ENCODE peak calls at places on chromosomes 11 and 22, in four cellular contexts. B, T, C and L are unnamed samples.

GRCh38 chr11:94046796-94047195 is 25.6 kb downstream of the HEPHL1 start:
- DNase-seq in B (no peak), T (no peak), C (no peak), L (no peak)

GRCh38 chr22:45082795-45083194 is 73.0 kb upstream of the PHF21B start:
- DNase-seq in B (peak; percentile 81), T (peak; percentile 50), C (peak; percentile 78), L (no peak)

GRCh38 chr11:128052912-128053641 is 534.3 kb downstream of the ETS1 start:
- DNase-seq in B (no peak), T (no peak), C (no peak), L (peak; percentile 77)

GRCh38 chr11:132024587-132025295 is 654.3 kb downstream of the NTM start:
- DNase-seq in B (no peak), T (peak; percentile 33), C (no peak), L (peak; percentile 89)

GRCh38 chr11:1853376-1854131 is 670 bp downstream of the LSP1 start:
- DNase-seq in B (no peak), T (no peak), C (no peak), L (no peak)

GRCh38 chr11:27055065-27055682 is 14.6 kb downstream of the BBOX1 start:
- DNase-seq in B (no peak), T (peak; percentile 52), C (no peak), L (peak; percentile 37)

GRCh38 chr11:102138677-102139076 is 28.4 kb downstream of the YAP1 start:
- DNase-seq in B (no peak), T (no peak), C (no peak), L (peak; percentile 92)

GRCh38 chr11:87740513-87740912 is 434.7 kb downstream of the RAB38 start:
- DNase-seq in B (no peak), T (no peak), C (no peak), L (no peak)

GRCh38 chr11:17743026-17743807 is 8.6 kb downstream of the KCNC1 start:
- DNase-seq in B (no peak), T (no peak), C (no peak), L (no peak)

GRCh38 chr22:50190182-50190951 is 4.7 kb downstream of the TRABD start:
- DNase-seq in B (peak; percentile 82), T (peak; percentile 75), C (peak; percentile 84), L (no peak)

GRCh38 chr22:49027122-49027670 is 800.5 kb downstream of the BRD1 start:
- DNase-seq in B (no peak), T (no peak), C (no peak), L (no peak)

GRCh38 chr11:12215192-12215591 is 104.8 kb downstream of the MICAL2 start:
- DNase-seq in B (no peak), T (peak; percentile 71), C (no peak), L (no peak)

GRCh38 chr11:27290261-27290660 is 72.8 kb downstream of the CCDC34 start:
- DNase-seq in B (no peak), T (no peak), C (no peak), L (no peak)

GRCh38 chr22:48753381-48753730 is 1074.3 kb downstream of the BRD1 start:
- DNase-seq in B (no peak), T (no peak), C (no peak), L (no peak)

GRCh38 chr11:82791779-82792178 is 58.1 kb upstream of the FAM181B start:
- DNase-seq in B (no peak), T (peak; percentile 54), C (no peak), L (no peak)

GRCh38 chr11:75100314-75100713 is 3.6 kb upstream of the OR2AT4 start:
- DNase-seq in B (no peak), T (peak; percentile 6), C (no peak), L (peak; percentile 81)

GRCh38 chr11:13149991-13150390 is 127.6 kb upstream of the BMAL1 start:
- DNase-seq in B (no peak), T (no peak), C (no peak), L (no peak)

GRCh38 chr11:90414221-90414620 is 191.4 kb upstream of the CHORDC1 start:
- DNase-seq in B (no peak), T (no peak), C (no peak), L (no peak)

GRCh38 chr11:16154715-16155396 is 201.5 kb downstream of the SOX6 start:
- DNase-seq in B (no peak), T (peak; percentile 63), C (no peak), L (no peak)

GRCh38 chr11:103623933-103624332 is 412.5 kb upstream of the DDI1 start:
- DNase-seq in B (no peak), T (no peak), C (no peak), L (no peak)

GRCh38 chr11:103625624-103625965 is 410.8 kb upstream of the DDI1 start:
- DNase-seq in B (no peak), T (no peak), C (no peak), L (no peak)

GRCh38 chr11:103624708-103625623 is 411.5 kb upstream of the DDI1 start:
- DNase-seq in B (no peak), T (peak; percentile 93), C (no peak), L (peak; percentile 98)

GRCh38 chr11:103631841-103632240 is 404.6 kb upstream of the DDI1 start:
- DNase-seq in B (no peak), T (no peak), C (no peak), L (no peak)

GRCh38 chr11:103628121-103628520 is 408.3 kb upstream of the DDI1 start:
- DNase-seq in B (no peak), T (no peak), C (no peak), L (no peak)
- H4K5ac ChIP-seq in B (no peak overlapping the region), T (no peak overlapping the region), C (no peak overlapping the region), L (peak overlapping the region; percentile 67)

GRCh38 chr11:10208045-10208674 is 85.9 kb downstream of the SBF2 start:
- DNase-seq in B (no peak), T (peak; percentile 58), C (no peak), L (peak; percentile 64)
- H4K5ac ChIP-seq in B (no peak overlapping the region), T (no peak overlapping the region), C (no peak overlapping the region), L (peak overlapping the region; percentile 40)

GRCh38 chr22:40720538-40721256 is 41.4 kb downstream of the MCHR1 start:
- DNase-seq in B (no peak), T (no peak), C (no peak), L (peak; percentile 49)
- H4K5ac ChIP-seq in B (no peak overlapping the region), T (no peak overlapping the region), C (no peak overlapping the region), L (peak overlapping the region; percentile 41)

GRCh38 chr22:24590596-24591173 is 2.2 kb downstream of the LRRC75B start:
- DNase-seq in B (no peak), T (no peak), C (no peak), L (no peak)
- H4K5ac ChIP-seq in B (peak overlapping the region; percentile 7), T (no peak overlapping the region), C (no peak overlapping the region), L (no peak overlapping the region)

GRCh38 chr11:62810748-62811147 is 5.5 kb upstream of the NXF1 start:
- DNase-seq in B (no peak), T (no peak), C (no peak), L (no peak)
- H4K5ac ChIP-seq in B (no peak overlapping the region), T (no peak overlapping the region), C (no peak overlapping the region), L (no peak overlapping the region)